ENCODE peak calls at places on chromosome 6, in four cellular contexts. C, X, D and M are unnamed samples.

GRCh38 chr6:1424306-1424927 is 35.0 kb downstream of the FOXF2 start:
- DNase-seq in C (peak; percentile 68), X (peak; percentile 68), D (peak; percentile 58), M (peak; percentile 44)

GRCh38 chr6:134802426-134803058 is 147.4 kb downstream of the ALDH8A1 start:
- DNase-seq in C (peak; percentile 82), X (no peak), D (no peak), M (no peak)

GRCh38 chr6:123801067-123801466 is 2.6 kb upstream of the NKAIN2 start:
- DNase-seq in C (no peak), X (no peak), D (no peak), M (no peak)

GRCh38 chr6:146928503-146928902 is 275.7 kb upstream of the STXBP5 start:
- DNase-seq in C (no peak), X (no peak), D (no peak), M (no peak)

GRCh38 chr6:139257821-139258398 is 33.9 kb downstream of the TXLNB start:
- DNase-seq in C (no peak), X (peak; percentile 54), D (no peak), M (no peak)

GRCh38 chr6:34393191-34393967 is 910 bp upstream of the NUDT3 start:
- DNase-seq in C (no peak), X (no peak), D (no peak), M (no peak)

GRCh38 chr6:103236923-103237322 is 1622.8 kb downstream of the HACE1 start:
- DNase-seq in C (no peak), X (no peak), D (no peak), M (no peak)

GRCh38 chr6:154161689-154162088 is 122.6 kb downstream of the OPRM1 start:
- DNase-seq in C (no peak), X (no peak), D (no peak), M (no peak)

GRCh38 chr6:16430661-16431089 is 192.3 kb downstream of the GMPR start:
- DNase-seq in C (no peak), X (no peak), D (no peak), M (no peak)

GRCh38 chr6:169933839-169934698 is 182.6 kb downstream of the ERMARD start:
- DNase-seq in C (no peak), X (no peak), D (peak; percentile 90), M (no peak)

GRCh38 chr6:38080349-38080748 is 260.8 kb downstream of the ZFAND3 start:
- DNase-seq in C (no peak), X (no peak), D (no peak), M (no peak)

GRCh38 chr6:133132583-133132982 is 108.6 kb upstream of the EYA4 start:
- DNase-seq in C (no peak), X (no peak), D (no peak), M (no peak)

GRCh38 chr6:81772741-81773140 is 20.3 kb upstream of the TENT5A start:
- DNase-seq in C (peak; percentile 14), X (peak; percentile 59), D (no peak), M (no peak)

GRCh38 chr6:162119349-162119748 is 608.2 kb downstream of the PRKN start:
- DNase-seq in C (no peak), X (no peak), D (no peak), M (no peak)

GRCh38 chr6:93684339-93684738 is 265.0 kb upstream of the EPHA7 start:
- DNase-seq in C (no peak), X (no peak), D (no peak), M (no peak)

GRCh38 chr6:13453771-13454251 is 33.6 kb downstream of the GFOD1 start:
- DNase-seq in C (no peak), X (peak; percentile 73), D (no peak), M (no peak)

GRCh38 chr6:45625191-45625664 is 247.5 kb upstream of the SUPT3H start:
- DNase-seq in C (peak; percentile 15), X (no peak), D (no peak), M (no peak)

GRCh38 chr6:163349001-163349680 is 65.4 kb upstream of the QKI start:
- DNase-seq in C (no peak), X (no peak), D (no peak), M (no peak)

GRCh38 chr6:105459049-105459448 is 56.2 kb upstream of the PREP start:
- DNase-seq in C (no peak), X (no peak), D (no peak), M (no peak)

GRCh38 chr6:46269447-46270229 is 98.9 kb upstream of the ENPP5 start:
- DNase-seq in C (no peak), X (no peak), D (no peak), M (no peak)